ENCODE peak calls at places on chromosome 9, in eight cellular contexts. T is A172; J is nephron progenitor cell; X is RPMI7951; Q is substantia nigra; C is upper lobe of right lung; N is CD4-positive, alpha-beta memory T cell; V is ovary. I is an unnamed sample.

GRCh38 chr9:129630967-129631672 is 5.2 kb downstream of the NTMT1 start:
- DNase-seq in T (no peak), J (no peak), X (peak; percentile 87), Q (peak; percentile 40), C (no peak), N (no peak), V (no peak), I (peak; percentile 74)

GRCh38 chr9:35538361-35539234 is 48.7 kb downstream of the RUSC2 start:
- DNase-seq in T (peak; percentile 11), J (peak; percentile 58), X (peak; percentile 63), Q (peak; percentile 71), C (peak; percentile 83), N (no peak), V (peak; percentile 81), I (peak; percentile 52)

GRCh38 chr9:129109504-129109903 is 1.1 kb downstream of the CRAT start:
- DNase-seq in T (no peak), J (no peak), X (peak; percentile 24), Q (no peak), C (no peak), N (no peak), V (no peak), I (peak; percentile 47)

GRCh38 chr9:92377904-92378303 is 26.5 kb downstream of the OGN start:
- DNase-seq in T (no peak), J (no peak), X (no peak), Q (no peak), C (no peak), N (no peak), V (no peak), I (no peak)

GRCh38 chr9:14661421-14662059 is 31.7 kb downstream of the ZDHHC21 start:
- DNase-seq in T (peak; percentile 10), J (no peak), X (peak; percentile 6), Q (no peak), C (no peak), N (no peak), V (no peak), I (peak; percentile 33)

GRCh38 chr9:5488616-5489015 is 21.7 kb upstream of the PDCD1LG2 start:
- DNase-seq in T (no peak), J (no peak), X (no peak), Q (no peak), C (no peak), N (no peak), V (no peak), I (no peak)

GRCh38 chr9:27276182-27277030 is 20.5 kb downstream of the EQTN start:
- DNase-seq in T (peak; percentile 55), J (peak; percentile 26), X (peak; percentile 43), Q (peak; percentile 3), C (no peak), N (no peak), V (no peak), I (peak; percentile 67)

GRCh38 chr9:36731576-36731975 is 158.9 kb downstream of the MELK start:
- DNase-seq in T (no peak), J (no peak), X (peak; percentile 62), Q (no peak), C (no peak), N (no peak), V (no peak), I (no peak)

GRCh38 chr9:34994429-34995287 is 5.1 kb downstream of the DNAJB5 start:
- DNase-seq in T (peak; percentile 70), J (peak; percentile 46), X (peak; percentile 32), Q (peak; percentile 25), C (no peak), N (no peak), V (no peak), I (peak; percentile 75)

GRCh38 chr9:98993570-98993945 is 49.9 kb downstream of the COL15A1 start:
- DNase-seq in T (peak; percentile 74), J (no peak), X (peak; percentile 71), Q (peak; percentile 51), C (peak; percentile 78), N (no peak), V (no peak), I (no peak)

GRCh38 chr9:35342221-35342620 is 147.7 kb upstream of the RUSC2 start:
- DNase-seq in T (no peak), J (no peak), X (no peak), Q (no peak), C (no peak), N (no peak), V (no peak), I (no peak)

GRCh38 chr9:15282567-15282966 is 24.4 kb downstream of the TTC39B start:
- DNase-seq in T (no peak), J (no peak), X (no peak), Q (no peak), C (no peak), N (no peak), V (no peak), I (no peak)

GRCh38 chr9:91777437-91777836 is 172.6 kb downstream of the ROR2 start:
- DNase-seq in T (peak; percentile 20), J (no peak), X (peak; percentile 52), Q (no peak), C (no peak), N (no peak), V (no peak), I (no peak)

GRCh38 chr9:131333771-131334567 is 44.4 kb downstream of the PLPP7 start:
- DNase-seq in T (no peak), J (no peak), X (no peak), Q (no peak), C (peak; percentile 47), N (no peak), V (no peak), I (no peak)

GRCh38 chr9:101398930-101399640 is 434 bp downstream of the ZNF189 start:
- DNase-seq in T (no peak), J (no peak), X (no peak), Q (no peak), C (no peak), N (no peak), V (peak; percentile 45), I (peak; percentile 5)

GRCh38 chr9:128438343-128439109 is 17.3 kb upstream of the ODF2 start:
- DNase-seq in T (peak; percentile 84), J (peak; percentile 95), X (peak; percentile 73), Q (peak; percentile 53), C (peak; percentile 91), N (peak; percentile 60), V (peak; percentile 93), I (peak; percentile 70)

GRCh38 chr9:18795947-18796705 is 236.9 kb downstream of the SAXO1 start:
- DNase-seq in T (no peak), J (no peak), X (no peak), Q (no peak), C (no peak), N (no peak), V (no peak), I (no peak)

GRCh38 chr9:19049872-19050636 is 827 bp downstream of the RRAGA start:
- DNase-seq in T (peak; percentile 5), J (no peak), X (peak; percentile 51), Q (peak; percentile 70), C (no peak), N (no peak), V (peak; percentile 45), I (peak; percentile 25)

GRCh38 chr9:6351757-6352156 is 23.6 kb downstream of the TPD52L3 start:
- DNase-seq in T (no peak), J (peak; percentile 6), X (no peak), Q (no peak), C (no peak), N (no peak), V (no peak), I (no peak)

GRCh38 chr9:91915524-91916266 is 34.3 kb downstream of the ROR2 start:
- DNase-seq in T (no peak), J (no peak), X (no peak), Q (no peak), C (no peak), N (no peak), V (no peak), I (no peak)

I was measured in epithelial cell of esophagus.